ENCODE peak calls at places on chromosome 2, in six cellular contexts. Z, P, X, K, I and J are unnamed samples. For H3K36me3, the result is how much of the 10 kb centered on the place peaks cover.

GRCh38 chr2:48249093-48249492 is 280.9 kb upstream of the STON1 start:
- DNase-seq in Z (peak), P (no peak), X (no peak), K (no peak), I (no peak), J (no peak)

GRCh38 chr2:37648316-37649011 is 23.0 kb downstream of the CDC42EP3 start:
- DNase-seq in Z (no peak), P (peak), X (no peak), K (peak), I (peak), J (no peak)

GRCh38 chr2:151029406-151030157 is 232.1 kb downstream of the RBM43 start:
- DNase-seq in Z (peak), P (no peak), X (no peak), K (no peak), I (no peak), J (no peak)

GRCh38 chr2:31138037-31138962 is at the start of gene GALNT14:
- DNase-seq in Z (peak), P (peak), X (peak), K (peak), I (peak), J (peak)

GRCh38 chr2:241608881-241609280 is 28.1 kb downstream of the THAP4 start:
- DNase-seq in Z (no peak), P (no peak), X (no peak), K (no peak), I (no peak), J (no peak)

GRCh38 chr2:182713611-182714010 is 2.4 kb upstream of the DNAJC10 start:
- DNase-seq in Z (no peak), P (no peak), X (no peak), K (no peak), I (no peak), J (no peak)

GRCh38 chr2:65576861-65577601 is 144.6 kb upstream of the SPRED2 start:
- DNase-seq in Z (peak), P (no peak), X (no peak), K (no peak), I (no peak), J (peak)

GRCh38 chr2:23376972-23377371 is 8.0 kb upstream of the KLHL29 start:
- DNase-seq in Z (no peak), P (no peak), X (no peak), K (no peak), I (no peak), J (no peak)

GRCh38 chr2:86750240-86750839 is 30.2 kb downstream of the RMND5A start:
- DNase-seq in Z (no peak), P (no peak), X (no peak), K (no peak), I (no peak), J (peak)

GRCh38 chr2:168189835-168190426 is 57.5 kb downstream of the STK39 start:
- DNase-seq in Z (peak), P (no peak), X (no peak), K (no peak), I (no peak), J (no peak)

GRCh38 chr2:188322569-188323531 is 31.2 kb downstream of the GULP1 start:
- DNase-seq in Z (peak), P (no peak), X (no peak), K (no peak), I (no peak), J (no peak)

GRCh38 chr2:231146656-231147055 is 21.8 kb upstream of the HTR2B start:
- DNase-seq in Z (peak), P (no peak), X (no peak), K (no peak), I (no peak), J (no peak)
- H3K36me3 ChIP-seq in Z (under half), P (under half), X (under half), K (under half), I (under half), J (under half)

DNA sequence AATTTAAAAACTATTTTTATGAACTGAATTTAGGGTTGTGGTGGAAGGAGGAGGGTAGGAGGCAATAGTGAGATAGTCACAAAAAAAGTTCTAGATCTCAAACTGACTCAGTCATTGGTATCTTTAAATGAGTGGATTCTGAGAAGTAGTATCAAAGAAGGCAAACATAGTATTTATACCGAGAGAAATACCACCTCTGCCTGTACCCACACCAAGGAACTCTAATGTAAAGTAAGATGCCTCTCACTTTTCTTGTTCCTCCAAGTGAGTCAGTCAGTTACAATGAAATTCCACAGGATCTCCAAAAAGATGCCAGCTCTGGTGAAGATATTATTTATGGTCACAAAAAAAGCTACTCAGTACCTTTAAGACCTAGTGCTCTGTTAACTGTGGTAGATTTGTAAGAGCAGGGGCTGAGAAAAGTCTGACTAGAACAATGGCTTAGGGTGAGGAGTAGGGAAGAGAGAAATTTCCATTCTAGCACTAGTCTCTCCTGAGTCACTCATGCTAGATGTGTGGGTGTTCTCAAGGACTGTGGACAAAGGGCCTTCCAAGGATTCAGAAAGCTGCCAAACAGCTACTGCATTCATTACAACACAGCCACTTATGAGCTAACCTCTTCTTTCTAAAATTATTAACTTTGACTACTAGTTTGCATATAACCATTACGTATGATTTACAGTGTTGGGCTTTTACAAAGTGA is 36.3 kb downstream of the YWHAQ start:
- DNase-seq in Z (peak), P (no peak), X (no peak), K (no peak), I (peak), J (peak)
- H3K36me3 ChIP-seq in Z (under half), P (under half), X (under half), K (under half), I (under half), J (under half)

DNA sequence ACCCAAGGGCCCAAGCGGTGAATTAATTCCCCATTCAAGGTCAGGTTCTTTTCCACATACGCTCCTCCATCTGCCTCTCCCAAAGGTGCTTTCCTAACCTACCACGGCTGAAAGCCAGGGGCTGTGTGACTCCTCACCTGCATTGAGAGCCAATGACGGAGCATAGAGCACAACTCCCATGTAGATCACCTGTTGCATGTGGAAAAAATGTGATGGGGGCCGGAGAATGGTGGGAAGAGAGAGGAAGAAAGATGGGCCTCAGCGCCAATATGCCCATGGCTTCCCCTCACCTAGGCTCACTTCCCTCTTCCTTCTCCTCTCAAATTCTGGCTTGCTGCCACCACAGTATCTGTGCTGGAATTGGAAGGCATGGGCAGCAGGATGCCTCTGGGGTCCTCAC is 5.5 kb upstream of the ATRAID start:
- DNase-seq in Z (no peak), P (no peak), X (no peak), K (no peak), I (no peak), J (no peak)
- H3K36me3 ChIP-seq in Z (half or more), P (half or more), X (half or more), K (under half), I (under half), J (half or more)

GRCh38 chr2:233436191-233436581 is 81.9 kb downstream of the DGKD start:
- DNase-seq in Z (no peak), P (peak), X (no peak), K (no peak), I (no peak), J (no peak)

GRCh38 chr2:233438573-233439147 is 84.4 kb downstream of the DGKD start:
- DNase-seq in Z (no peak), P (peak), X (no peak), K (no peak), I (no peak), J (no peak)

GRCh38 chr2:233436691-233437438 is 82.6 kb downstream of the DGKD start:
- DNase-seq in Z (no peak), P (peak), X (no peak), K (no peak), I (no peak), J (no peak)

GRCh38 chr2:233439191-233439590 is 84.9 kb downstream of the DGKD start:
- DNase-seq in Z (no peak), P (peak), X (no peak), K (no peak), I (no peak), J (peak)

GRCh38 chr2:233437439-233437955 is 83.2 kb downstream of the DGKD start:
- DNase-seq in Z (no peak), P (peak), X (no peak), K (no peak), I (no peak), J (no peak)
- H3K36me3 ChIP-seq in Z (under half), P (half or more), X (half or more), K (under half), I (under half), J (under half)

GRCh38 chr2:191369034-191369433 is 123.8 kb downstream of the MYO1B start:
- DNase-seq in Z (no peak), P (no peak), X (no peak), K (no peak), I (no peak), J (peak)

GRCh38 chr2:191363267-191363666 is 118.1 kb downstream of the MYO1B start:
- DNase-seq in Z (no peak), P (no peak), X (no peak), K (no peak), I (no peak), J (no peak)

GRCh38 chr2:191362841-191363240 is 117.6 kb downstream of the MYO1B start:
- DNase-seq in Z (peak), P (no peak), X (no peak), K (no peak), I (no peak), J (no peak)

GRCh38 chr2:191366199-191366598 is 121.0 kb downstream of the MYO1B start:
- DNase-seq in Z (peak), P (no peak), X (no peak), K (no peak), I (no peak), J (no peak)

DNA sequence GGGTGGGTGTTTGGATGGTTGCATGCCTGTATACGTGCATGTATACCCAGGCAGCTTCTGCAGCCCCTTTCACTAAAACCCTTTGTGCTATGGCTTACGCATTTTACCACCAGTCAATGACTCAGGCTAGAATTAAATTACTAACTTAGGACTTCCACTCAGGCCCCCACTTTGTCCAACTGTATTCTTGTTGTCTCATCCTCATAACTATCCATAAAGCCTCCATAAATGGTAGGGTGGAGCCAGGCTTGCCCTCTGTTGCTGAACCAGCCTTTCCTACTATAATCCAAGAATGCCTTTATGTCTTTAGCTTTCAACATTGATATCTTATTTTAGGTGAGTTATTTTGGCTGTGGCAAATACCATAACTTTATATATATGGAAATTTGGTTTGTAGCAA is 119.9 kb downstream of the MYO1B start:
- DNase-seq in Z (no peak), P (no peak), X (no peak), K (no peak), I (no peak), J (no peak)
- H3K36me3 ChIP-seq in Z (half or more), P (under half), X (half or more), K (under half), I (under half), J (under half)